ENCODE peak calls at places on chromosomes 4 and X, in four cellular contexts. One of them, this sample, is unnamed.
A peak's percentile ranks its signal among the peaks of the same experiment; 100 is the strongest.

GRCh38 chr4:154872198-154872597 is 91.1 kb downstream of the RBM46 start:
- DNase-seq in K562: no peak
- DNase-seq in H1: no peak
- DNase-seq in HepG2: no peak
- DNase-seq in this sample: no peak

GRCh38 chrX:107716816-107717700 is 58.5 kb downstream of the TSC22D3 start:
- DNase-seq in K562: no peak
- DNase-seq in H1: no peak
- DNase-seq in HepG2: no peak
- DNase-seq in this sample: peak; percentile 88

GRCh38 chrX:35115205-35115604 is 172.6 kb downstream of the FAM47B start:
- DNase-seq in K562: no peak
- DNase-seq in H1: no peak
- DNase-seq in HepG2: no peak
- DNase-seq in this sample: no peak

GRCh38 chr4:140861359-140862181 is 105.4 kb upstream of the TBC1D9 start:
- DNase-seq in K562: peak; percentile 35
- DNase-seq in H1: peak; percentile 36
- DNase-seq in HepG2: peak; percentile 60
- DNase-seq in this sample: peak; percentile 80

GRCh38 chrX:149493567-149494562 is 11.2 kb downstream of the IDS start:
- DNase-seq in K562: peak; percentile 11
- DNase-seq in H1: no peak
- DNase-seq in HepG2: no peak
- DNase-seq in this sample: no peak

GRCh38 chr4:73468170-73468569 is 13.4 kb upstream of the AFM start:
- DNase-seq in K562: no peak
- DNase-seq in H1: no peak
- DNase-seq in HepG2: no peak
- DNase-seq in this sample: no peak

GRCh38 chr4:42627887-42628646 is 28.8 kb downstream of the ATP8A1 start:
- DNase-seq in K562: no peak
- DNase-seq in H1: no peak
- DNase-seq in HepG2: no peak
- DNase-seq in this sample: peak; percentile 0

GRCh38 chrX:433771-434170 is 47.1 kb upstream of the PPP2R3B start:
- DNase-seq in K562: no peak
- DNase-seq in H1: no peak
- DNase-seq in HepG2: no peak
- DNase-seq in this sample: no peak

GRCh38 chr4:2535386-2536192 is 858 bp upstream of the FAM193A start:
- DNase-seq in K562: peak; percentile 59
- DNase-seq in H1: no peak
- DNase-seq in HepG2: peak; percentile 42
- DNase-seq in this sample: no peak

DNA sequence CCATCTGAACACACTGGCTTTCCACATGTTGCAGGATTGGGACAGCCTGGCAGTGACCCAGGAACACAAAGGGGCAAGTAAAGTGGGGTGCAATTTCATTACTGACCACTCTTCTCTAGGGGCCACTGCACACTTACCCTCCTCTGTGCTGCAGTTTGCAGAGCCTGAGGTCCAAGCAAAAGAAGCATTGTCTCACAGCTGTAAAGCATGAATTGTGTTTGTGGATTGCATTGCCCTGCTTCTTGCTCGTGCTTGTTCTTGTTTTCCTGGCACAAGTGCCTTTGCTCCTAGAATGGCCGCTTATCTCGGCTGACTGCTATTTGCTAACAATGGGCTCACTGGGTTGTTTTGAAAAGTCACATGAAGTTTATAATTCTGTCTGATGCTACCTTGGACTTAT is 209.1 kb upstream of the JADE1 start:
- DNase-seq in K562: no peak
- DNase-seq in H1: no peak
- DNase-seq in HepG2: peak; percentile 33
- DNase-seq in this sample: no peak
- TF ChIP-seq HDAC2 in K562: no peak
- TF ChIP-seq HDAC2 in H1: no peak
- TF ChIP-seq HDAC2 in HepG2: no peak
- TF ChIP-seq HDAC2 in this sample: no peak

GRCh38 chr4:38523524-38524448 is 140.2 kb upstream of the KLF3 start:
- DNase-seq in K562: peak; percentile 58
- DNase-seq in H1: no peak
- DNase-seq in HepG2: no peak
- DNase-seq in this sample: no peak

GRCh38 chr4:38523054-38523453 is 140.9 kb upstream of the KLF3 start:
- DNase-seq in K562: peak; percentile 34
- DNase-seq in H1: no peak
- DNase-seq in HepG2: no peak
- DNase-seq in this sample: no peak

GRCh38 chr4:38529189-38530115 is 134.5 kb upstream of the KLF3 start:
- DNase-seq in K562: peak; percentile 83
- DNase-seq in H1: no peak
- DNase-seq in HepG2: no peak
- DNase-seq in this sample: no peak

GRCh38 chr4:38530486-38530885 is 133.5 kb upstream of the KLF3 start:
- DNase-seq in K562: no peak
- DNase-seq in H1: no peak
- DNase-seq in HepG2: no peak
- DNase-seq in this sample: no peak

GRCh38 chr4:38526412-38526811 is 137.6 kb upstream of the KLF3 start:
- DNase-seq in K562: no peak
- DNase-seq in H1: no peak
- DNase-seq in HepG2: peak; percentile 4
- DNase-seq in this sample: no peak
- TF ChIP-seq RNF2 in K562: no peak
- TF ChIP-seq RNF2 in H1: no peak
- TF ChIP-seq RNF2 in HepG2: no peak
- TF ChIP-seq RNF2 in this sample: no peak

DNA sequence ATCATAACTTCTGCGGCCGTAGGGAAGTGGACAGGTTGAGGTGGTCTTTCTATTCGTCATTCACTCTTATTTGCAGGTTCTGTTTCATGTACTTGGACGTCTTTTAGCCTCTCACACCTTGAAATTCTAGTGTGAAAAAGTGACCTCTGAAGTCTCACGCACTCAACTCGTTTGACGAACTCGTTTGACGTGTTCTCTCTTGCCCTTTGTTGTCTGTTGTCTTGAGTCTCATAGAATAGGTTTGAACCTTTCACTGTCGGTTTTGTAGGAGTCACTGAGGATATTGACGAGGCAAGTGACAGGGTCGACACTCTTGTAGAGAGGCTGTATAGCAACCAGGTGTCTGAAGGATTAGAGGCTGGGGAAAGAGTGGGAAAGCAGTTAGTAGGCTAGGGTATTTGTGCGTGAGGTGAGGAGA is 1.1 kb upstream of the PGRMC2 start:
- DNase-seq in K562: no peak
- DNase-seq in H1: no peak
- DNase-seq in HepG2: no peak
- DNase-seq in this sample: no peak
- TF ChIP-seq HDAC2 in K562: no peak
- TF ChIP-seq HDAC2 in H1: no peak
- TF ChIP-seq HDAC2 in HepG2: no peak
- TF ChIP-seq HDAC2 in this sample: no peak

GRCh38 chrX:39576081-39576701 is 521.6 kb downstream of the BCOR start:
- DNase-seq in K562: no peak
- DNase-seq in H1: no peak
- DNase-seq in HepG2: no peak
- DNase-seq in this sample: no peak
- TF ChIP-seq RNF2 in K562: no peak
- TF ChIP-seq RNF2 in H1: no peak
- TF ChIP-seq RNF2 in HepG2: no peak
- TF ChIP-seq RNF2 in this sample: no peak